ENCODE peak calls at places on chromosomes 12 and 14, in nine cellular contexts. One of them, this sample, is unnamed.

GRCh38 chr12:49703647-49704137 is 3.5 kb downstream of the FMNL3 start:
- DNase-seq in esophagus muscularis mucosa: no peak
- DNase-seq in progenitor cell of endocrine pancreas: no peak
- DNase-seq in activated CD4-positive, CD25-positive, alpha-beta regulatory T cell: no peak
- DNase-seq in AML-193: peak
- DNase-seq in activated T-helper 1 cell treated with Interleukin-2 at 50 U/mL for 16 hours: no peak
- DNase-seq in NCI-H2107: no peak
- DNase-seq in mesendoderm: no peak
- DNase-seq in stimulated activated CD4-positive, alpha-beta T cell treated with anti-CD3 and anti-CD28 coated beads, Interleukin-4, amount 100 ng/mL, for 4 hours: peak
- DNase-seq in this sample: peak

GRCh38 chr14:92471919-92472318 is 41.7 kb upstream of the RIN3 start:
- DNase-seq in NCI-H2107: no peak
- DNase-seq in activated T-helper 1 cell treated with Interleukin-2 at 50 U/mL for 16 hours: no peak
- DNase-seq in activated CD4-positive, CD25-positive, alpha-beta regulatory T cell: no peak
- DNase-seq in AML-193: no peak
- DNase-seq in progenitor cell of endocrine pancreas: no peak
- DNase-seq in esophagus muscularis mucosa: no peak
- DNase-seq in stimulated activated CD4-positive, alpha-beta T cell treated with anti-CD3 and anti-CD28 coated beads, Interleukin-4, amount 100 ng/mL, for 4 hours: no peak
- DNase-seq in mesendoderm: peak
- DNase-seq in this sample: no peak

GRCh38 chr14:60091550-60092511 is at the start of gene PCNX4:
- DNase-seq in activated CD4-positive, CD25-positive, alpha-beta regulatory T cell: peak
- DNase-seq in esophagus muscularis mucosa: peak
- DNase-seq in activated T-helper 1 cell treated with Interleukin-2 at 50 U/mL for 16 hours: peak
- DNase-seq in stimulated activated CD4-positive, alpha-beta T cell treated with anti-CD3 and anti-CD28 coated beads, Interleukin-4, amount 100 ng/mL, for 4 hours: peak
- DNase-seq in AML-193: peak
- DNase-seq in mesendoderm: peak
- DNase-seq in progenitor cell of endocrine pancreas: peak
- DNase-seq in NCI-H2107: peak
- DNase-seq in this sample: peak

GRCh38 chr14:49770212-49770817 is 2.4 kb downstream of the KLHDC2 start:
- DNase-seq in activated CD4-positive, CD25-positive, alpha-beta regulatory T cell: no peak
- DNase-seq in activated T-helper 1 cell treated with Interleukin-2 at 50 U/mL for 16 hours: no peak
- DNase-seq in progenitor cell of endocrine pancreas: no peak
- DNase-seq in NCI-H2107: no peak
- DNase-seq in stimulated activated CD4-positive, alpha-beta T cell treated with anti-CD3 and anti-CD28 coated beads, Interleukin-4, amount 100 ng/mL, for 4 hours: no peak
- DNase-seq in esophagus muscularis mucosa: no peak
- DNase-seq in AML-193: no peak
- DNase-seq in mesendoderm: no peak
- DNase-seq in this sample: no peak

GRCh38 chr14:69880851-69881250 is 1.6 kb downstream of the SMOC1 start:
- DNase-seq in stimulated activated CD4-positive, alpha-beta T cell treated with anti-CD3 and anti-CD28 coated beads, Interleukin-4, amount 100 ng/mL, for 4 hours: no peak
- DNase-seq in AML-193: no peak
- DNase-seq in progenitor cell of endocrine pancreas: no peak
- DNase-seq in activated CD4-positive, CD25-positive, alpha-beta regulatory T cell: no peak
- DNase-seq in esophagus muscularis mucosa: no peak
- DNase-seq in mesendoderm: no peak
- DNase-seq in NCI-H2107: no peak
- DNase-seq in activated T-helper 1 cell treated with Interleukin-2 at 50 U/mL for 16 hours: no peak
- DNase-seq in this sample: no peak

GRCh38 chr12:85975716-85976115 is 101.6 kb downstream of the NTS start:
- DNase-seq in activated CD4-positive, CD25-positive, alpha-beta regulatory T cell: no peak
- DNase-seq in progenitor cell of endocrine pancreas: no peak
- DNase-seq in AML-193: no peak
- DNase-seq in NCI-H2107: no peak
- DNase-seq in esophagus muscularis mucosa: no peak
- DNase-seq in activated T-helper 1 cell treated with Interleukin-2 at 50 U/mL for 16 hours: no peak
- DNase-seq in stimulated activated CD4-positive, alpha-beta T cell treated with anti-CD3 and anti-CD28 coated beads, Interleukin-4, amount 100 ng/mL, for 4 hours: no peak
- DNase-seq in mesendoderm: no peak
- DNase-seq in this sample: no peak

GRCh38 chr12:12356886-12357696 is at the start of gene BORCS5:
- DNase-seq in activated T-helper 1 cell treated with Interleukin-2 at 50 U/mL for 16 hours: peak
- DNase-seq in activated CD4-positive, CD25-positive, alpha-beta regulatory T cell: peak
- DNase-seq in AML-193: peak
- DNase-seq in esophagus muscularis mucosa: peak
- DNase-seq in NCI-H2107: peak
- DNase-seq in mesendoderm: peak
- DNase-seq in stimulated activated CD4-positive, alpha-beta T cell treated with anti-CD3 and anti-CD28 coated beads, Interleukin-4, amount 100 ng/mL, for 4 hours: peak
- DNase-seq in progenitor cell of endocrine pancreas: peak
- DNase-seq in this sample: peak

GRCh38 chr14:36655963-36656768 is 5.5 kb upstream of the PAX9 start:
- DNase-seq in stimulated activated CD4-positive, alpha-beta T cell treated with anti-CD3 and anti-CD28 coated beads, Interleukin-4, amount 100 ng/mL, for 4 hours: no peak
- DNase-seq in esophagus muscularis mucosa: no peak
- DNase-seq in progenitor cell of endocrine pancreas: peak
- DNase-seq in activated T-helper 1 cell treated with Interleukin-2 at 50 U/mL for 16 hours: no peak
- DNase-seq in activated CD4-positive, CD25-positive, alpha-beta regulatory T cell: no peak
- DNase-seq in NCI-H2107: peak
- DNase-seq in AML-193: no peak
- DNase-seq in mesendoderm: peak
- DNase-seq in this sample: no peak

GRCh38 chr12:21300632-21301031 is 34.1 kb downstream of the SLCO1A2 start:
- DNase-seq in esophagus muscularis mucosa: no peak
- DNase-seq in NCI-H2107: no peak
- DNase-seq in AML-193: peak
- DNase-seq in activated T-helper 1 cell treated with Interleukin-2 at 50 U/mL for 16 hours: no peak
- DNase-seq in mesendoderm: no peak
- DNase-seq in stimulated activated CD4-positive, alpha-beta T cell treated with anti-CD3 and anti-CD28 coated beads, Interleukin-4, amount 100 ng/mL, for 4 hours: no peak
- DNase-seq in progenitor cell of endocrine pancreas: no peak
- DNase-seq in activated CD4-positive, CD25-positive, alpha-beta regulatory T cell: no peak
- DNase-seq in this sample: no peak

GRCh38 chr12:53481108-53481442 is 18.2 kb downstream of the MAP3K12 start:
- DNase-seq in progenitor cell of endocrine pancreas: no peak
- DNase-seq in mesendoderm: no peak
- DNase-seq in esophagus muscularis mucosa: no peak
- DNase-seq in activated T-helper 1 cell treated with Interleukin-2 at 50 U/mL for 16 hours: no peak
- DNase-seq in activated CD4-positive, CD25-positive, alpha-beta regulatory T cell: no peak
- DNase-seq in stimulated activated CD4-positive, alpha-beta T cell treated with anti-CD3 and anti-CD28 coated beads, Interleukin-4, amount 100 ng/mL, for 4 hours: no peak
- DNase-seq in AML-193: no peak
- DNase-seq in NCI-H2107: no peak
- DNase-seq in this sample: no peak

GRCh38 chr12:107331471-107331870 is 238.1 kb upstream of the CRY1 start:
- DNase-seq in activated T-helper 1 cell treated with Interleukin-2 at 50 U/mL for 16 hours: no peak
- DNase-seq in AML-193: no peak
- DNase-seq in NCI-H2107: no peak
- DNase-seq in esophagus muscularis mucosa: no peak
- DNase-seq in activated CD4-positive, CD25-positive, alpha-beta regulatory T cell: no peak
- DNase-seq in stimulated activated CD4-positive, alpha-beta T cell treated with anti-CD3 and anti-CD28 coated beads, Interleukin-4, amount 100 ng/mL, for 4 hours: no peak
- DNase-seq in progenitor cell of endocrine pancreas: no peak
- DNase-seq in mesendoderm: no peak
- DNase-seq in this sample: no peak

GRCh38 chr12:6724409-6724797 is 557 bp downstream of the COPS7A start:
- DNase-seq in stimulated activated CD4-positive, alpha-beta T cell treated with anti-CD3 and anti-CD28 coated beads, Interleukin-4, amount 100 ng/mL, for 4 hours: peak
- DNase-seq in AML-193: peak
- DNase-seq in activated T-helper 1 cell treated with Interleukin-2 at 50 U/mL for 16 hours: no peak
- DNase-seq in activated CD4-positive, CD25-positive, alpha-beta regulatory T cell: no peak
- DNase-seq in progenitor cell of endocrine pancreas: peak
- DNase-seq in mesendoderm: peak
- DNase-seq in NCI-H2107: no peak
- DNase-seq in esophagus muscularis mucosa: no peak
- DNase-seq in this sample: no peak

GRCh38 chr12:116148844-116149243 is 128.6 kb downstream of the MED13L start:
- DNase-seq in activated T-helper 1 cell treated with Interleukin-2 at 50 U/mL for 16 hours: no peak
- DNase-seq in esophagus muscularis mucosa: no peak
- DNase-seq in stimulated activated CD4-positive, alpha-beta T cell treated with anti-CD3 and anti-CD28 coated beads, Interleukin-4, amount 100 ng/mL, for 4 hours: no peak
- DNase-seq in progenitor cell of endocrine pancreas: no peak
- DNase-seq in activated CD4-positive, CD25-positive, alpha-beta regulatory T cell: no peak
- DNase-seq in AML-193: no peak
- DNase-seq in mesendoderm: no peak
- DNase-seq in NCI-H2107: no peak
- DNase-seq in this sample: no peak

GRCh38 chr14:79496701-79497100 is 714.6 kb downstream of the DIO2 start:
- DNase-seq in progenitor cell of endocrine pancreas: no peak
- DNase-seq in NCI-H2107: no peak
- DNase-seq in mesendoderm: no peak
- DNase-seq in activated T-helper 1 cell treated with Interleukin-2 at 50 U/mL for 16 hours: no peak
- DNase-seq in esophagus muscularis mucosa: no peak
- DNase-seq in activated CD4-positive, CD25-positive, alpha-beta regulatory T cell: no peak
- DNase-seq in stimulated activated CD4-positive, alpha-beta T cell treated with anti-CD3 and anti-CD28 coated beads, Interleukin-4, amount 100 ng/mL, for 4 hours: no peak
- DNase-seq in AML-193: no peak
- DNase-seq in this sample: no peak

GRCh38 chr12:2462087-2462486 is 332.7 kb upstream of the FKBP4 start:
- DNase-seq in AML-193: no peak
- DNase-seq in esophagus muscularis mucosa: no peak
- DNase-seq in NCI-H2107: no peak
- DNase-seq in progenitor cell of endocrine pancreas: no peak
- DNase-seq in activated CD4-positive, CD25-positive, alpha-beta regulatory T cell: no peak
- DNase-seq in activated T-helper 1 cell treated with Interleukin-2 at 50 U/mL for 16 hours: no peak
- DNase-seq in mesendoderm: no peak
- DNase-seq in stimulated activated CD4-positive, alpha-beta T cell treated with anti-CD3 and anti-CD28 coated beads, Interleukin-4, amount 100 ng/mL, for 4 hours: no peak
- DNase-seq in this sample: no peak

GRCh38 chr12:47750229-47750798 is 8.4 kb downstream of the RAPGEF3 start:
- DNase-seq in esophagus muscularis mucosa: no peak
- DNase-seq in mesendoderm: no peak
- DNase-seq in activated CD4-positive, CD25-positive, alpha-beta regulatory T cell: no peak
- DNase-seq in NCI-H2107: no peak
- DNase-seq in progenitor cell of endocrine pancreas: no peak
- DNase-seq in AML-193: peak
- DNase-seq in stimulated activated CD4-positive, alpha-beta T cell treated with anti-CD3 and anti-CD28 coated beads, Interleukin-4, amount 100 ng/mL, for 4 hours: no peak
- DNase-seq in activated T-helper 1 cell treated with Interleukin-2 at 50 U/mL for 16 hours: no peak
- DNase-seq in this sample: no peak

GRCh38 chr12:79407671-79408622 is 282.8 kb downstream of the PAWR start:
- DNase-seq in stimulated activated CD4-positive, alpha-beta T cell treated with anti-CD3 and anti-CD28 coated beads, Interleukin-4, amount 100 ng/mL, for 4 hours: no peak
- DNase-seq in activated T-helper 1 cell treated with Interleukin-2 at 50 U/mL for 16 hours: no peak
- DNase-seq in activated CD4-positive, CD25-positive, alpha-beta regulatory T cell: no peak
- DNase-seq in esophagus muscularis mucosa: no peak
- DNase-seq in progenitor cell of endocrine pancreas: peak
- DNase-seq in NCI-H2107: no peak
- DNase-seq in AML-193: peak
- DNase-seq in mesendoderm: peak
- DNase-seq in this sample: no peak

GRCh38 chr12:108399514-108399913 is 60.4 kb upstream of the CMKLR1 start:
- DNase-seq in AML-193: no peak
- DNase-seq in stimulated activated CD4-positive, alpha-beta T cell treated with anti-CD3 and anti-CD28 coated beads, Interleukin-4, amount 100 ng/mL, for 4 hours: no peak
- DNase-seq in progenitor cell of endocrine pancreas: no peak
- DNase-seq in esophagus muscularis mucosa: no peak
- DNase-seq in activated T-helper 1 cell treated with Interleukin-2 at 50 U/mL for 16 hours: no peak
- DNase-seq in mesendoderm: no peak
- DNase-seq in activated CD4-positive, CD25-positive, alpha-beta regulatory T cell: no peak
- DNase-seq in NCI-H2107: no peak
- DNase-seq in this sample: no peak

GRCh38 chr14:31047503-31047902 is 21.3 kb upstream of the STRN3 start:
- DNase-seq in stimulated activated CD4-positive, alpha-beta T cell treated with anti-CD3 and anti-CD28 coated beads, Interleukin-4, amount 100 ng/mL, for 4 hours: no peak
- DNase-seq in AML-193: no peak
- DNase-seq in mesendoderm: no peak
- DNase-seq in esophagus muscularis mucosa: no peak
- DNase-seq in progenitor cell of endocrine pancreas: no peak
- DNase-seq in NCI-H2107: no peak
- DNase-seq in activated T-helper 1 cell treated with Interleukin-2 at 50 U/mL for 16 hours: no peak
- DNase-seq in activated CD4-positive, CD25-positive, alpha-beta regulatory T cell: no peak
- DNase-seq in this sample: no peak

GRCh38 chr14:50943943-50944646 is at the start of gene PYGL:
- DNase-seq in esophagus muscularis mucosa: peak
- DNase-seq in stimulated activated CD4-positive, alpha-beta T cell treated with anti-CD3 and anti-CD28 coated beads, Interleukin-4, amount 100 ng/mL, for 4 hours: peak
- DNase-seq in AML-193: peak
- DNase-seq in activated CD4-positive, CD25-positive, alpha-beta regulatory T cell: no peak
- DNase-seq in activated T-helper 1 cell treated with Interleukin-2 at 50 U/mL for 16 hours: no peak
- DNase-seq in progenitor cell of endocrine pancreas: peak
- DNase-seq in mesendoderm: peak
- DNase-seq in NCI-H2107: no peak
- DNase-seq in this sample: no peak

GRCh38 chr12:68440068-68440581 is 108.0 kb upstream of the MDM1 start:
- DNase-seq in stimulated activated CD4-positive, alpha-beta T cell treated with anti-CD3 and anti-CD28 coated beads, Interleukin-4, amount 100 ng/mL, for 4 hours: no peak
- DNase-seq in progenitor cell of endocrine pancreas: no peak
- DNase-seq in activated CD4-positive, CD25-positive, alpha-beta regulatory T cell: no peak
- DNase-seq in NCI-H2107: no peak
- DNase-seq in AML-193: no peak
- DNase-seq in activated T-helper 1 cell treated with Interleukin-2 at 50 U/mL for 16 hours: no peak
- DNase-seq in esophagus muscularis mucosa: no peak
- DNase-seq in mesendoderm: peak
- DNase-seq in this sample: no peak

GRCh38 chr14:93751946-93752660 is 36.2 kb downstream of the PRIMA1 start:
- DNase-seq in progenitor cell of endocrine pancreas: no peak
- DNase-seq in activated T-helper 1 cell treated with Interleukin-2 at 50 U/mL for 16 hours: no peak
- DNase-seq in activated CD4-positive, CD25-positive, alpha-beta regulatory T cell: no peak
- DNase-seq in AML-193: no peak
- DNase-seq in mesendoderm: no peak
- DNase-seq in NCI-H2107: no peak
- DNase-seq in stimulated activated CD4-positive, alpha-beta T cell treated with anti-CD3 and anti-CD28 coated beads, Interleukin-4, amount 100 ng/mL, for 4 hours: no peak
- DNase-seq in esophagus muscularis mucosa: no peak
- DNase-seq in this sample: no peak

GRCh38 chr12:79414252-79414651 is 276.5 kb downstream of the PAWR start:
- DNase-seq in stimulated activated CD4-positive, alpha-beta T cell treated with anti-CD3 and anti-CD28 coated beads, Interleukin-4, amount 100 ng/mL, for 4 hours: no peak
- DNase-seq in activated CD4-positive, CD25-positive, alpha-beta regulatory T cell: no peak
- DNase-seq in activated T-helper 1 cell treated with Interleukin-2 at 50 U/mL for 16 hours: no peak
- DNase-seq in mesendoderm: no peak
- DNase-seq in esophagus muscularis mucosa: no peak
- DNase-seq in NCI-H2107: no peak
- DNase-seq in progenitor cell of endocrine pancreas: no peak
- DNase-seq in AML-193: no peak
- DNase-seq in this sample: no peak

GRCh38 chr12:6092784-6093722 is 31.4 kb downstream of the VWF start:
- DNase-seq in esophagus muscularis mucosa: no peak
- DNase-seq in stimulated activated CD4-positive, alpha-beta T cell treated with anti-CD3 and anti-CD28 coated beads, Interleukin-4, amount 100 ng/mL, for 4 hours: no peak
- DNase-seq in progenitor cell of endocrine pancreas: no peak
- DNase-seq in NCI-H2107: no peak
- DNase-seq in mesendoderm: peak
- DNase-seq in AML-193: no peak
- DNase-seq in activated CD4-positive, CD25-positive, alpha-beta regulatory T cell: no peak
- DNase-seq in activated T-helper 1 cell treated with Interleukin-2 at 50 U/mL for 16 hours: no peak
- DNase-seq in this sample: no peak

GRCh38 chr14:104447750-104448149 is 131.8 kb upstream of the C14orf180 start:
- DNase-seq in NCI-H2107: no peak
- DNase-seq in mesendoderm: no peak
- DNase-seq in activated T-helper 1 cell treated with Interleukin-2 at 50 U/mL for 16 hours: no peak
- DNase-seq in AML-193: no peak
- DNase-seq in progenitor cell of endocrine pancreas: no peak
- DNase-seq in esophagus muscularis mucosa: no peak
- DNase-seq in stimulated activated CD4-positive, alpha-beta T cell treated with anti-CD3 and anti-CD28 coated beads, Interleukin-4, amount 100 ng/mL, for 4 hours: no peak
- DNase-seq in activated CD4-positive, CD25-positive, alpha-beta regulatory T cell: no peak
- DNase-seq in this sample: no peak

This sample was measured in activated CD4-positive, alpha-beta T cell treated with anti-CD3 and anti-CD28 coated beads, Interleukin-2, amount 50 U/mL, for 4 hours.